ENCODE peak calls at places on chromosomes 16 and 17, in four cellular contexts. Z is HEK293T, U is A172, V is Caki2. H is an unnamed sample.

GRCh38 chr17:628507-628941 is 86.1 kb downstream of the VPS53 start:
- DNase-seq in Z (no peak), U (no peak), V (no peak), H (no peak)

GRCh38 chr17:44952946-44953475 is 5.4 kb upstream of the KIF18B start:
- DNase-seq in Z (no peak), U (no peak), V (no peak), H (no peak)

GRCh38 chr17:55166506-55166905 is 98.3 kb upstream of the HLF start:
- DNase-seq in Z (no peak), U (no peak), V (no peak), H (no peak)

GRCh38 chr17:57370051-57370581 is 113.8 kb downstream of the MSI2 start:
- DNase-seq in Z (no peak), U (peak), V (peak), H (no peak)

GRCh38 chr16:19831678-19832077 is 53.0 kb downstream of the GPRC5B start:
- DNase-seq in Z (no peak), U (peak), V (peak), H (no peak)

GRCh38 chr17:71975998-71976649 is 144.7 kb upstream of the SOX9 start:
- DNase-seq in Z (no peak), U (peak), V (peak), H (no peak)

GRCh38 chr17:48392836-48393235 is 37.2 kb downstream of the SKAP1 start:
- DNase-seq in Z (no peak), U (no peak), V (no peak), H (no peak)

GRCh38 chr17:4968166-4968915 is 724 bp upstream of the SPAG7 start:
- DNase-seq in Z (no peak), U (no peak), V (peak), H (peak)

GRCh38 chr17:9913476-9913875 is 8.4 kb upstream of the RCVRN start:
- DNase-seq in Z (no peak), U (no peak), V (no peak), H (no peak)

GRCh38 chr16:66858740-66859396 is 14.7 kb downstream of the CA7 start:
- DNase-seq in Z (no peak), U (peak), V (peak), H (no peak)

GRCh38 chr16:5490499-5490898 is 392.9 kb upstream of the EEF2KMT start:
- DNase-seq in Z (peak), U (no peak), V (peak), H (peak)

GRCh38 chr17:81393684-81394376 is 1.4 kb upstream of the BAHCC1 start:
- DNase-seq in Z (peak), U (peak), V (peak), H (peak)

GRCh38 chr17:34562387-34562786 is 17.0 kb upstream of the TMEM132E start:
- DNase-seq in Z (peak), U (no peak), V (no peak), H (no peak)

GRCh38 chr17:31825961-31826691 is 32.9 kb downstream of the COPRS start:
- DNase-seq in Z (no peak), U (peak), V (no peak), H (no peak)

GRCh38 chr16:60811051-60811608 is 1225.1 kb downstream of the CDH8 start:
- DNase-seq in Z (no peak), U (no peak), V (no peak), H (no peak)

GRCh38 chr16:87705780-87706277 is 60.0 kb downstream of the KLHDC4 start:
- DNase-seq in Z (no peak), U (no peak), V (no peak), H (no peak)

GRCh38 chr16:71927383-71927782 is 32.1 kb downstream of the IST1 start:
- DNase-seq in Z (no peak), U (peak), V (peak), H (no peak)

GRCh38 chr16:8934601-8935000 is 29.1 kb downstream of the USP7 start:
- DNase-seq in Z (no peak), U (no peak), V (no peak), H (no peak)

GRCh38 chr17:2063306-2064146 is 8.6 kb downstream of the HIC1 start:
- DNase-seq in Z (no peak), U (no peak), V (no peak), H (no peak)

GRCh38 chr16:87722590-87723223 is 43.1 kb downstream of the KLHDC4 start:
- DNase-seq in Z (no peak), U (no peak), V (no peak), H (no peak)

H was measured in activated CD4-positive, alpha-beta memory T cell treated with anti-CD3 and anti-CD28 coated beads, Interleukin-2, amount 10 ng/mL, durations not matched to agents 7 days and 5 days.